ENCODE peak calls at places on chromosome 4, in five cellular contexts. D is NCI-H460, V is mesenchymal stem cell, E is COR-L47, K is T-cell. W is an unnamed sample.

GRCh38 chr4:97144199-97144598 is 999.1 kb downstream of the STPG2 start:
- DNase-seq in D (no peak), V (no peak), E (no peak), K (no peak), W (no peak)

GRCh38 chr4:72112514-72113156 is 80.8 kb downstream of the NPFFR2 start:
- DNase-seq in D (peak), V (peak), K (no peak), E (no peak), W (no peak)

GRCh38 chr4:77699731-77700210 is 94.2 kb downstream of the CXCL13 start:
- DNase-seq in K (no peak), V (peak), D (no peak), E (no peak), W (no peak)

GRCh38 chr4:53522334-53522733 is 69.0 kb downstream of the LNX1 start:
- DNase-seq in K (no peak), E (no peak), V (no peak), D (no peak), W (no peak)

GRCh38 chr4:153880983-153881382 is 92.1 kb upstream of the SFRP2 start:
- DNase-seq in V (no peak), D (no peak), K (no peak), E (no peak), W (no peak)

GRCh38 chr4:8386731-8387130 is 53.8 kb downstream of the ACOX3 start:
- DNase-seq in D (no peak), K (no peak), E (no peak), V (no peak), W (no peak)

GRCh38 chr4:56388311-56388710 is 1.0 kb upstream of the AASDH start:
- DNase-seq in K (no peak), E (no peak), D (no peak), V (peak), W (no peak)

GRCh38 chr4:121829511-121829910 is 5.8 kb upstream of the CCNA2 start:
- DNase-seq in V (no peak), E (no peak), D (no peak), K (no peak), W (no peak)

GRCh38 chr4:128658214-128658621 is 151.3 kb upstream of the JADE1 start:
- DNase-seq in V (no peak), K (no peak), D (no peak), E (no peak), W (no peak)

GRCh38 chr4:151004222-151004621 is 10.9 kb downstream of the LRBA start:
- DNase-seq in V (peak), K (no peak), E (no peak), D (no peak), W (no peak)

GRCh38 chr4:28228575-28228974 is 1367.9 kb downstream of the STIM2 start:
- DNase-seq in D (no peak), E (no peak), K (no peak), V (peak), W (no peak)

GRCh38 chr4:178205826-178206225 is 763.6 kb upstream of the AGA start:
- DNase-seq in V (no peak), K (no peak), E (no peak), D (no peak), W (no peak)

GRCh38 chr4:100651499-100652165 is 133.8 kb upstream of the EMCN start:
- DNase-seq in V (no peak), K (no peak), D (no peak), E (no peak), W (no peak)

GRCh38 chr4:150769845-150770244 is 187.9 kb downstream of the MAB21L2 start:
- DNase-seq in E (no peak), V (no peak), D (no peak), K (no peak), W (no peak)

GRCh38 chr4:16110199-16110598 is 26.4 kb upstream of the PROM1 start:
- DNase-seq in V (no peak), K (no peak), E (no peak), D (no peak), W (no peak)

GRCh38 chr4:156191382-156191781 is 237.7 kb upstream of the CTSO start:
- DNase-seq in E (no peak), V (no peak), D (no peak), K (no peak), W (no peak)

GRCh38 chr4:6178757-6179156 is 21.6 kb downstream of the JAKMIP1 start:
- DNase-seq in K (no peak), D (no peak), E (no peak), V (no peak), W (no peak)

GRCh38 chr4:182994171-182994570 is 77.0 kb upstream of the DCTD start:
- DNase-seq in D (no peak), E (no peak), K (no peak), V (no peak), W (no peak)

GRCh38 chr4:175277816-175278215 is 359.7 kb downstream of the ADAM29 start:
- DNase-seq in E (peak), V (no peak), K (no peak), D (no peak), W (no peak)

GRCh38 chr4:17510582-17510981 is 1.3 kb downstream of the QDPR start:
- DNase-seq in D (no peak), E (no peak), V (no peak), K (no peak), W (no peak)

GRCh38 chr4:52588097-52588496 is 71.0 kb downstream of the USP46 start:
- DNase-seq in D (peak), V (peak), K (no peak), E (no peak), W (no peak)

GRCh38 chr4:80073362-80074008 is 456 bp upstream of the ANTXR2 start:
- DNase-seq in K (no peak), D (no peak), E (no peak), V (no peak), W (no peak)

GRCh38 chr4:88107406-88108107 is 50.9 kb downstream of the ABCG2 start:
- DNase-seq in V (no peak), D (peak), K (no peak), E (no peak), W (no peak)

GRCh38 chr4:83285022-83285387 is 407 bp upstream of the COQ2 start:
- DNase-seq in E (no peak), K (no peak), D (peak), V (peak), W (peak)

GRCh38 chr4:59848457-59848856 is 1351.7 kb upstream of the ADGRL3 start:
- DNase-seq in D (no peak), V (no peak), E (no peak), K (no peak), W (no peak)

GRCh38 chr4:125283702-125284279 is 31.0 kb upstream of the FAT4 start:
- DNase-seq in V (peak), D (no peak), E (no peak), K (no peak), W (no peak)

W was measured in effector memory CD8-positive, alpha-beta T cell.